ENCODE peak calls at places on chromosomes 2 and 18, in eight cellular contexts. One of them, this sample, is unnamed. For H3K9me3 and H3K4me1, the result is how much of the 10 kb centered on the place peaks cover.

GRCh38 chr2:174395284-174395968 is at the start of gene SCRN3:
- DNase-seq in endothelial cell of umbilical vein: peak
- DNase-seq in left ventricle myocardium inferior: peak
- DNase-seq in transverse colon: peak
- DNase-seq in heart right ventricle: peak
- DNase-seq in A549: peak
- DNase-seq in Peyer's patch: peak
- DNase-seq in psoas muscle: peak
- DNase-seq in this sample: peak

GRCh38 chr2:127305985-127306585 is 12.1 kb upstream of the ERCC3 start:
- DNase-seq in psoas muscle: no peak
- DNase-seq in left ventricle myocardium inferior: no peak
- DNase-seq in Peyer's patch: no peak
- DNase-seq in transverse colon: no peak
- DNase-seq in endothelial cell of umbilical vein: no peak
- DNase-seq in A549: no peak
- DNase-seq in heart right ventricle: no peak
- DNase-seq in this sample: no peak

GRCh38 chr2:84459028-84459943 is at the start of gene SUCLG1:
- DNase-seq in endothelial cell of umbilical vein: peak
- DNase-seq in heart right ventricle: peak
- DNase-seq in transverse colon: peak
- DNase-seq in left ventricle myocardium inferior: peak
- DNase-seq in A549: peak
- DNase-seq in Peyer's patch: peak
- DNase-seq in psoas muscle: peak
- DNase-seq in this sample: peak

GRCh38 chr2:39216495-39217191 is 27.1 kb downstream of the CDKL4 start:
- DNase-seq in transverse colon: peak
- DNase-seq in psoas muscle: no peak
- DNase-seq in endothelial cell of umbilical vein: no peak
- DNase-seq in heart right ventricle: no peak
- DNase-seq in Peyer's patch: peak
- DNase-seq in A549: no peak
- DNase-seq in left ventricle myocardium inferior: no peak
- DNase-seq in this sample: no peak

GRCh38 chr2:208042041-208042440 is 16.7 kb upstream of the PLEKHM3 start:
- DNase-seq in left ventricle myocardium inferior: no peak
- DNase-seq in Peyer's patch: no peak
- DNase-seq in A549: no peak
- DNase-seq in transverse colon: peak
- DNase-seq in heart right ventricle: no peak
- DNase-seq in psoas muscle: no peak
- DNase-seq in endothelial cell of umbilical vein: no peak
- DNase-seq in this sample: no peak

GRCh38 chr18:3451989-3452749 is 2.2 kb downstream of the TGIF1 start:
- DNase-seq in A549: peak
- DNase-seq in Peyer's patch: peak
- DNase-seq in transverse colon: peak
- DNase-seq in heart right ventricle: peak
- DNase-seq in psoas muscle: peak
- DNase-seq in endothelial cell of umbilical vein: peak
- DNase-seq in left ventricle myocardium inferior: peak
- DNase-seq in this sample: peak

GRCh38 chr2:241582328-241582727 is 23.8 kb downstream of the BOK start:
- DNase-seq in A549: no peak
- DNase-seq in left ventricle myocardium inferior: no peak
- DNase-seq in transverse colon: no peak
- DNase-seq in heart right ventricle: no peak
- DNase-seq in endothelial cell of umbilical vein: no peak
- DNase-seq in psoas muscle: no peak
- DNase-seq in Peyer's patch: no peak
- DNase-seq in this sample: no peak

GRCh38 chr18:5238371-5238758 is 41.3 kb upstream of the AKAIN1 start:
- DNase-seq in transverse colon: peak
- DNase-seq in A549: peak
- DNase-seq in psoas muscle: peak
- DNase-seq in heart right ventricle: peak
- DNase-seq in endothelial cell of umbilical vein: no peak
- DNase-seq in Peyer's patch: peak
- DNase-seq in left ventricle myocardium inferior: peak
- DNase-seq in this sample: peak

GRCh38 chr18:74892066-74892627 is 294.5 kb downstream of the ZNF407 start:
- DNase-seq in left ventricle myocardium inferior: no peak
- DNase-seq in Peyer's patch: no peak
- DNase-seq in psoas muscle: no peak
- DNase-seq in heart right ventricle: no peak
- DNase-seq in transverse colon: no peak
- DNase-seq in endothelial cell of umbilical vein: no peak
- DNase-seq in A549: no peak
- DNase-seq in this sample: no peak

GRCh38 chr2:2912731-2913130 is 464.9 kb downstream of the EIPR1 start:
- DNase-seq in A549: no peak
- DNase-seq in psoas muscle: no peak
- DNase-seq in endothelial cell of umbilical vein: no peak
- DNase-seq in left ventricle myocardium inferior: no peak
- DNase-seq in transverse colon: no peak
- DNase-seq in heart right ventricle: no peak
- DNase-seq in Peyer's patch: no peak
- DNase-seq in this sample: no peak

GRCh38 chr2:62485780-62486765 is 19.9 kb downstream of the TMEM17 start:
- DNase-seq in left ventricle myocardium inferior: no peak
- DNase-seq in heart right ventricle: no peak
- DNase-seq in transverse colon: no peak
- DNase-seq in Peyer's patch: no peak
- DNase-seq in endothelial cell of umbilical vein: no peak
- DNase-seq in psoas muscle: no peak
- DNase-seq in A549: no peak
- DNase-seq in this sample: peak

GRCh38 chr2:86238354-86238753 is 39.1 kb downstream of the MRPL35 start:
- DNase-seq in left ventricle myocardium inferior: no peak
- DNase-seq in heart right ventricle: no peak
- DNase-seq in A549: no peak
- DNase-seq in psoas muscle: no peak
- DNase-seq in Peyer's patch: peak
- DNase-seq in transverse colon: no peak
- DNase-seq in endothelial cell of umbilical vein: no peak
- DNase-seq in this sample: no peak

GRCh38 chr2:209114588-209114987 is 309.3 kb upstream of the MAP2 start:
- DNase-seq in psoas muscle: no peak
- DNase-seq in A549: no peak
- DNase-seq in heart right ventricle: no peak
- DNase-seq in transverse colon: no peak
- DNase-seq in Peyer's patch: no peak
- DNase-seq in left ventricle myocardium inferior: no peak
- DNase-seq in endothelial cell of umbilical vein: no peak
- DNase-seq in this sample: no peak

GRCh38 chr2:240524963-240525718 is 32.6 kb downstream of the ANKMY1 start:
- DNase-seq in transverse colon: no peak
- DNase-seq in heart right ventricle: no peak
- DNase-seq in endothelial cell of umbilical vein: no peak
- DNase-seq in psoas muscle: no peak
- DNase-seq in A549: no peak
- DNase-seq in left ventricle myocardium inferior: no peak
- DNase-seq in Peyer's patch: no peak
- DNase-seq in this sample: no peak

GRCh38 chr18:686339-687111 is 25.9 kb downstream of the ENOSF1 start:
- DNase-seq in transverse colon: no peak
- DNase-seq in endothelial cell of umbilical vein: no peak
- DNase-seq in heart right ventricle: no peak
- DNase-seq in left ventricle myocardium inferior: no peak
- DNase-seq in A549: no peak
- DNase-seq in psoas muscle: no peak
- DNase-seq in Peyer's patch: no peak
- DNase-seq in this sample: no peak

GRCh38 chr2:109330056-109330455 is 201.1 kb downstream of the SH3RF3 start:
- DNase-seq in Peyer's patch: no peak
- DNase-seq in A549: no peak
- DNase-seq in endothelial cell of umbilical vein: no peak
- DNase-seq in transverse colon: no peak
- DNase-seq in psoas muscle: no peak
- DNase-seq in left ventricle myocardium inferior: no peak
- DNase-seq in heart right ventricle: no peak
- DNase-seq in this sample: no peak

GRCh38 chr2:200288670-200289429 is 17.6 kb upstream of the SPATS2L start:
- DNase-seq in left ventricle myocardium inferior: no peak
- DNase-seq in heart right ventricle: no peak
- DNase-seq in A549: no peak
- DNase-seq in endothelial cell of umbilical vein: no peak
- DNase-seq in transverse colon: no peak
- DNase-seq in Peyer's patch: no peak
- DNase-seq in psoas muscle: peak
- DNase-seq in this sample: no peak

GRCh38 chr2:16169381-16169960 is 229.1 kb downstream of the MYCN start:
- DNase-seq in A549: no peak
- DNase-seq in endothelial cell of umbilical vein: no peak
- DNase-seq in Peyer's patch: no peak
- DNase-seq in transverse colon: no peak
- DNase-seq in heart right ventricle: no peak
- DNase-seq in left ventricle myocardium inferior: no peak
- DNase-seq in psoas muscle: no peak
- DNase-seq in this sample: no peak

GRCh38 chr2:16165518-16166326 is 225.4 kb downstream of the MYCN start:
- DNase-seq in endothelial cell of umbilical vein: no peak
- DNase-seq in transverse colon: no peak
- DNase-seq in left ventricle myocardium inferior: no peak
- DNase-seq in Peyer's patch: no peak
- DNase-seq in heart right ventricle: no peak
- DNase-seq in psoas muscle: no peak
- DNase-seq in A549: no peak
- DNase-seq in this sample: no peak

GRCh38 chr2:16166327-16166981 is 226.1 kb downstream of the MYCN start:
- DNase-seq in transverse colon: no peak
- DNase-seq in left ventricle myocardium inferior: no peak
- DNase-seq in endothelial cell of umbilical vein: no peak
- DNase-seq in psoas muscle: no peak
- DNase-seq in heart right ventricle: no peak
- DNase-seq in Peyer's patch: no peak
- DNase-seq in A549: no peak
- DNase-seq in this sample: no peak

GRCh38 chr2:16168506-16169264 is 228.3 kb downstream of the MYCN start:
- DNase-seq in endothelial cell of umbilical vein: no peak
- DNase-seq in transverse colon: no peak
- DNase-seq in psoas muscle: no peak
- DNase-seq in left ventricle myocardium inferior: no peak
- DNase-seq in A549: no peak
- DNase-seq in heart right ventricle: no peak
- DNase-seq in Peyer's patch: no peak
- DNase-seq in this sample: no peak

DNA sequence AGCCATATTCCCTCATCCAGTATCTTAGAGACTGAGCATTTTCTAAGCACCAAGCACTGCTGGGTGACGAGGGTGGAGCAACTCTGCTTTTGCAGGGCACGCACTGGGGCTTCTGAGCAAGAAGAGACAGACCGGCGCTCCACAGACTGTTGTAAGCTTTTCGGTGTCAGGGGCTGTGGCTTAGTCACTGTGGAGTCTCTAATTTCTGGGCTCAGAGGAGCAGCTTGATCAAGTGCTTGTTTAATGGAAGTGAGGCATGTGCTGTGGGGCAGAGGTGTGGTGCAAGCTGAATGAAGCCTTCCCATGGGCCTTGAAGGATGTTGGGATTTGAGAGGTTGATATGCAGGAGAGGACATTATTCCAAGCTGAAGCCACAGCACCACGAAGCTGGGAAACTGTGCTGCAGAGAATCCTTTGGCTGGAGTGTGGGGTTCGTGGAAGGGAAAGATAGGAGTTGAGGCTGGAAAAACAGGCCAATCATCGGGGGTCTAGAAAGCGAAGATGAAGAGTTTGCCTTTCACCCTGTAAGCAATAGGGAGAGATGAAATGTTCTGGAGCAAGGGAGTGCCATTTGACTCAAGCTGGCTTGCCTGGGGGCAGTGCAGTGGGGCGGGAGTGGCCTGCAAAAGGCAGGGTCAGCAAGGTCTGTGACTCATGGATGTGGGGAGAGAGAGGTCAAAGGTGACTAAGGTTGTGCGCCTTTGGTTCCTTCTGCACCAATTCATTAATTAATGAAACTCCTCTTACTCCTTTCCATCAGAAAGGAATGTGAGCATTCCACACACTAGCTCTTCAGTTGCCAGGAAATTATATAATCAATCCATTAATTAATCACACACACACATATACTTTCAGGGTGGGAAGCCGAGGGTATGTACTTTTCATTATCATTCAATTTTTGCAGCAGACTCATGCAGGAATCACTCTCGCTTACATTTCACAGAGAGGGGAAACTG is 227.4 kb downstream of the MYCN start:
- DNase-seq in psoas muscle: no peak
- DNase-seq in left ventricle myocardium inferior: no peak
- DNase-seq in transverse colon: no peak
- DNase-seq in heart right ventricle: no peak
- DNase-seq in A549: no peak
- DNase-seq in endothelial cell of umbilical vein: no peak
- DNase-seq in Peyer's patch: no peak
- DNase-seq in this sample: no peak
- H3K9me3 ChIP-seq in psoas muscle: under half
- H3K9me3 ChIP-seq in left ventricle myocardium inferior: under half
- H3K9me3 ChIP-seq in transverse colon: under half
- H3K9me3 ChIP-seq in heart right ventricle: under half
- H3K9me3 ChIP-seq in A549: under half
- H3K9me3 ChIP-seq in endothelial cell of umbilical vein: under half
- H3K9me3 ChIP-seq in Peyer's patch: under half
- H3K9me3 ChIP-seq in this sample: under half

GRCh38 chr2:203743441-203743932 is 37.0 kb downstream of the CD28 start:
- DNase-seq in psoas muscle: peak
- DNase-seq in endothelial cell of umbilical vein: peak
- DNase-seq in transverse colon: no peak
- DNase-seq in Peyer's patch: no peak
- DNase-seq in A549: no peak
- DNase-seq in left ventricle myocardium inferior: no peak
- DNase-seq in heart right ventricle: no peak
- DNase-seq in this sample: no peak
- H3K4me1 ChIP-seq in psoas muscle: under half
- H3K4me1 ChIP-seq in endothelial cell of umbilical vein: under half
- H3K4me1 ChIP-seq in transverse colon: under half
- H3K4me1 ChIP-seq in Peyer's patch: under half
- H3K4me1 ChIP-seq in A549: under half
- H3K4me1 ChIP-seq in left ventricle myocardium inferior: under half
- H3K4me1 ChIP-seq in heart right ventricle: under half
- H3K4me1 ChIP-seq in this sample: under half

GRCh38 chr18:80023173-80023572 is 11.1 kb upstream of the RBFA start:
- DNase-seq in transverse colon: no peak
- DNase-seq in A549: peak
- DNase-seq in endothelial cell of umbilical vein: no peak
- DNase-seq in heart right ventricle: no peak
- DNase-seq in left ventricle myocardium inferior: no peak
- DNase-seq in psoas muscle: no peak
- DNase-seq in Peyer's patch: no peak
- DNase-seq in this sample: no peak
- H3K9me3 ChIP-seq in transverse colon: half or more
- H3K9me3 ChIP-seq in A549: under half
- H3K9me3 ChIP-seq in endothelial cell of umbilical vein: under half
- H3K9me3 ChIP-seq in heart right ventricle: half or more
- H3K9me3 ChIP-seq in left ventricle myocardium inferior: half or more
- H3K9me3 ChIP-seq in psoas muscle: half or more
- H3K9me3 ChIP-seq in Peyer's patch: half or more
- H3K9me3 ChIP-seq in this sample: under half

DNA sequence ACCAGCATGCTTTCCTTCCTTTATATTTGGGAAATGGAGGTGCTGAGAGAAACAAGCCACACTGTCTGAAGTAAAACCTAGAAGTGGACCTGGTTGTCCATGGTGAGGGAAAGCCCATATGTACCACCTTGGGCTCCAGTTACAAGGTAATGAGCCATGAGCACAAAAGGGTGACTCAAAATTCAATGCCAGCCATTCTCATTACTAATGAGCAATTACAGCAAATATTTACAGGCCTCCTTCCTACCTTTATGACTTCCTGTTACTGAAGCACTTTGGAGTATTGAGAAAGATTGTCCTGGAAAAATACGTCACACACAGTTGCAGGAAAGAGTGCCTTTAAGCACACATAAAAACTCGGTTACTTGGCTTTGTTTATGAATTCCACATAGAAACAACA is 9.1 kb downstream of the EPAS1 start:
- DNase-seq in Peyer's patch: no peak
- DNase-seq in heart right ventricle: no peak
- DNase-seq in left ventricle myocardium inferior: no peak
- DNase-seq in transverse colon: no peak
- DNase-seq in endothelial cell of umbilical vein: peak
- DNase-seq in A549: peak
- DNase-seq in psoas muscle: no peak
- DNase-seq in this sample: no peak
- H3K4me1 ChIP-seq in Peyer's patch: half or more
- H3K4me1 ChIP-seq in heart right ventricle: half or more
- H3K4me1 ChIP-seq in left ventricle myocardium inferior: half or more
- H3K4me1 ChIP-seq in transverse colon: half or more
- H3K4me1 ChIP-seq in endothelial cell of umbilical vein: half or more
- H3K4me1 ChIP-seq in A549: half or more
- H3K4me1 ChIP-seq in psoas muscle: half or more
- H3K4me1 ChIP-seq in this sample: under half

This sample was measured in thyroid gland.